ENCODE peak calls at places on chromosome 2, in nine cellular contexts. Z is pancreas; B is epithelial cell of esophagus; Y is activated CD4-positive, alpha-beta T cell treated with anti-CD3 and anti-CD28 coated beads, Interleukin-2, amount 50 U/mL, for 4 hours; E is Panc1; O is naive thymus-derived CD8-positive, alpha-beta T cell; H is AG08395; R is GM12891; W is mucosa of descending colon. N is an unnamed sample.

GRCh38 chr2:128237081-128237534 is 81.6 kb downstream of the HS6ST1 start:
- DNase-seq in E (no peak), Z (no peak), Y (no peak), O (no peak), R (no peak), W (no peak), H (no peak), B (no peak), N (no peak)

GRCh38 chr2:236828002-236828401 is 257.7 kb upstream of the COPS8 start:
- DNase-seq in O (no peak), H (no peak), B (peak), Y (no peak), R (no peak), W (no peak), Z (no peak), E (no peak), N (no peak)

GRCh38 chr2:235533616-235534385 is 40.0 kb downstream of the AGAP1 start:
- DNase-seq in B (no peak), O (no peak), Y (no peak), E (no peak), W (peak), R (no peak), H (no peak), Z (no peak), N (no peak)

GRCh38 chr2:225429718-225430117 is 30.2 kb downstream of the NYAP2 start:
- DNase-seq in R (no peak), E (no peak), Y (no peak), O (no peak), H (no peak), W (no peak), B (no peak), Z (peak), N (peak)

GRCh38 chr2:237895544-237896506 is 36.4 kb downstream of the RAMP1 start:
- DNase-seq in W (no peak), Y (no peak), R (no peak), Z (no peak), O (no peak), E (no peak), B (peak), H (no peak), N (no peak)

GRCh38 chr2:36464006-36464721 is 108.6 kb downstream of the CRIM1 start:
- DNase-seq in Z (no peak), B (no peak), Y (no peak), W (no peak), H (no peak), R (no peak), E (no peak), O (no peak), N (no peak)

GRCh38 chr2:23420840-23421476 is 36.0 kb downstream of the KLHL29 start:
- DNase-seq in O (no peak), H (no peak), W (no peak), R (no peak), Y (no peak), B (no peak), Z (no peak), E (no peak), N (no peak)

GRCh38 chr2:19048593-19049264 is 309.7 kb downstream of the OSR1 start:
- DNase-seq in W (peak), Z (peak), R (no peak), H (no peak), O (no peak), E (no peak), B (peak), Y (no peak), N (no peak)

GRCh38 chr2:20614201-20615045 is 36.5 kb downstream of the HS1BP3 start:
- DNase-seq in E (no peak), Y (no peak), Z (no peak), R (no peak), W (peak), O (no peak), H (no peak), B (no peak), N (no peak)

GRCh38 chr2:32342811-32343210 is 14.0 kb upstream of the BIRC6 start:
- DNase-seq in W (no peak), B (no peak), Z (no peak), H (no peak), R (no peak), O (no peak), E (no peak), Y (no peak), N (no peak)

N was measured in ACHN.